ENCODE peak calls at places on chromosomes 13 and 19, in six cellular contexts. A is pancreas, P is GM23338, I is fibroblast of lung, V is hepatocyte, W is tibial nerve. M is an unnamed sample.
A peak's percentile ranks its signal among the peaks of the same experiment; 100 is the strongest.

GRCh38 chr13:31278874-31279273 is 79.1 kb downstream of the B3GLCT start:
- DNase-seq in A (no peak), P (no peak), I (no peak), V (no peak), W (no peak), M (no peak)

GRCh38 chr19:16285769-16286564 is 38.7 kb upstream of the KLF2 start:
- DNase-seq in A (no peak), P (peak; percentile 46), I (no peak), V (no peak), W (no peak), M (peak; percentile 27)

GRCh38 chr13:98175823-98176222 is 1.2 kb downstream of the RNF113B start:
- DNase-seq in A (no peak), P (no peak), I (peak; percentile 15), V (no peak), W (no peak), M (no peak)

GRCh38 chr13:52599853-52600603 is 42.2 kb upstream of the HNRNPA1L2 start:
- DNase-seq in A (peak; percentile 76), P (peak; percentile 75), I (peak; percentile 26), V (peak; percentile 57), W (no peak), M (no peak)

GRCh38 chr13:100338265-100338664 is 249.4 kb downstream of the PCCA start:
- DNase-seq in A (no peak), P (no peak), I (no peak), V (no peak), W (no peak), M (no peak)

GRCh38 chr19:18514800-18515682 is 6.8 kb downstream of the ELL start:
- DNase-seq in A (no peak), P (no peak), I (peak; percentile 92), V (peak; percentile 92), W (peak; percentile 39), M (peak; percentile 34)

GRCh38 chr19:3265432-3265831 is 41.0 kb downstream of the CELF5 start:
- DNase-seq in A (no peak), P (no peak), I (no peak), V (no peak), W (no peak), M (no peak)

GRCh38 chr13:31236211-31236786 is 36.5 kb downstream of the B3GLCT start:
- DNase-seq in A (no peak), P (peak; percentile 74), I (peak; percentile 72), V (peak; percentile 72), W (peak; percentile 21), M (no peak)

GRCh38 chr13:94917814-94918213 is 205.5 kb upstream of the SOX21 start:
- DNase-seq in A (no peak), P (peak; percentile 47), I (no peak), V (peak; percentile 60), W (no peak), M (no peak)

GRCh38 chr19:54523403-54523802 is 20.8 kb downstream of the LAIR2 start:
- DNase-seq in A (no peak), P (no peak), I (no peak), V (no peak), W (no peak), M (no peak)

GRCh38 chr13:106426909-106427308 is 108.6 kb downstream of the EFNB2 start:
- DNase-seq in A (no peak), P (no peak), I (no peak), V (no peak), W (no peak), M (no peak)

GRCh38 chr19:13060233-13060963 is 42.3 kb downstream of the LYL1 start:
- DNase-seq in A (no peak), P (no peak), I (peak; percentile 24), V (no peak), W (no peak), M (no peak)

GRCh38 chr19:50380137-50380536 is 3.9 kb downstream of the NR1H2 start:
- DNase-seq in A (no peak), P (no peak), I (no peak), V (no peak), W (no peak), M (no peak)

GRCh38 chr13:111270765-111271164 is 49.7 kb upstream of the TEX29 start:
- DNase-seq in A (no peak), P (no peak), I (peak; percentile 52), V (no peak), W (no peak), M (no peak)

GRCh38 chr19:2609389-2610116 is 92.9 kb downstream of the GNG7 start:
- DNase-seq in A (peak; percentile 38), P (peak; percentile 33), I (no peak), V (no peak), W (no peak), M (no peak)

GRCh38 chr13:21957833-21958232 is 287.0 kb downstream of the FGF9 start:
- DNase-seq in A (no peak), P (no peak), I (peak; percentile 28), V (no peak), W (no peak), M (no peak)

GRCh38 chr13:111904701-111905608 is 162.0 kb upstream of the SOX1 start:
- DNase-seq in A (no peak), P (peak; percentile 28), I (no peak), V (no peak), W (no peak), M (no peak)

GRCh38 chr13:32530841-32531253 is 7.7 kb downstream of the N4BP2L2 start:
- DNase-seq in A (no peak), P (peak; percentile 1), I (peak; percentile 87), V (peak; percentile 16), W (peak; percentile 33), M (no peak)

GRCh38 chr19:44254496-44254895 is 5.2 kb upstream of the ZNF233 start:
- DNase-seq in A (no peak), P (no peak), I (no peak), V (no peak), W (no peak), M (no peak)

GRCh38 chr19:17448190-17448967 is at the start of gene TMEM221:
- DNase-seq in A (peak; percentile 84), P (peak; percentile 80), I (no peak), V (peak; percentile 79), W (peak; percentile 24), M (no peak)

GRCh38 chr13:43303040-43303729 is 279.8 kb downstream of the DNAJC15 start:
- DNase-seq in A (peak; percentile 83), P (peak; percentile 82), I (peak; percentile 80), V (peak; percentile 83), W (no peak), M (no peak)

GRCh38 chr19:8257052-8257443 is 47.9 kb downstream of the CERS4 start:
- DNase-seq in A (no peak), P (peak; percentile 81), I (no peak), V (peak; percentile 38), W (no peak), M (no peak)

GRCh38 chr19:50796634-50797428 is 6.6 kb downstream of the ACP4 start:
- DNase-seq in A (no peak), P (no peak), I (no peak), V (no peak), W (no peak), M (no peak)

GRCh38 chr13:114099918-114100445 is 32.4 kb downstream of the RASA3 start:
- DNase-seq in A (peak; percentile 64), P (peak; percentile 53), I (peak; percentile 63), V (no peak), W (no peak), M (peak; percentile 52)

GRCh38 chr13:23570099-23570926 is at the start of gene TNFRSF19:
- DNase-seq in A (no peak), P (peak; percentile 26), I (peak; percentile 84), V (peak; percentile 64), W (peak; percentile 35), M (no peak)

DNA sequence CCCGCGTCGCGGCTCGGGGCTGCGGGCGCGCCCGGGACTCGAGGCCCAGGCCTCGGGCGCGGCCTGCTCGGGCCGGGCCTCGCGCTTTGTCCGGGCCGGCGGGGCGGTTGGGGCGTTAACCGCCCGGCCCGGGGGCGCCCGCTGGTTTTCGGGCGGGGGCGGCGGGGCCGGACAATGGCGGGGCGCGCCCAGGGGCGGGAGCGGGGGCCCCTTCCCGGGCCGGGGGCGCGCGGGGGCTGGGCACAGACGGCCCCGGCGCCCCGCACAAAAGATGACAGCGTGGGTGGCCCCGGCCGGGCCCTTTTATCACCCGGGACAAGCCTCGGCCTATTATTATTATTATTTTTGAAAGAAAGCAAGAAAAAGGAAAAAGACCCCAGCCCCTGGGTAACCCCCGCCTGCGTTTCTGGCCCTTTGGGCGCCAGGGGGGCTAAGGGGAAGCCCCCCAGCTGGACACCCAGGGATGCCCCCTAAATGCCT is 419 bp downstream of the KDM4B start:
- DNase-seq in A (no peak), P (no peak), I (no peak), V (no peak), W (no peak), M (no peak)
- H3K4me1 ChIP-seq in A (peaks cover 3% of the 10 kb centered on the region), P (peaks cover 21% of the 10 kb centered on the region), I (peaks cover 14% of the 10 kb centered on the region), V (peaks cover 23% of the 10 kb centered on the region), W (no peaks in the 10 kb centered on the region), M (peaks cover 3% of the 10 kb centered on the region)

GRCh38 chr19:1162404-1163282 is 11.4 kb downstream of the SBNO2 start:
- DNase-seq in A (no peak), P (no peak), I (no peak), V (no peak), W (no peak), M (no peak)

GRCh38 chr19:1163283-1163933 is 10.7 kb downstream of the SBNO2 start:
- DNase-seq in A (no peak), P (no peak), I (no peak), V (no peak), W (no peak), M (no peak)

GRCh38 chr19:1164684-1165531 is 9.2 kb downstream of the SBNO2 start:
- DNase-seq in A (no peak), P (no peak), I (no peak), V (no peak), W (no peak), M (no peak)

GRCh38 chr19:1161716-1162115 is 12.4 kb downstream of the SBNO2 start:
- DNase-seq in A (no peak), P (no peak), I (no peak), V (no peak), W (no peak), M (no peak)

GRCh38 chr19:1163934-1164683 is 10.0 kb downstream of the SBNO2 start:
- DNase-seq in A (no peak), P (no peak), I (no peak), V (no peak), W (no peak), M (no peak)
- H3K27ac ChIP-seq in A (no peak overlapping the region), P (no peak overlapping the region), I (no peak overlapping the region), V (no peak overlapping the region), W (no peak overlapping the region), M (peak overlapping the region; percentile 38)

GRCh38 chr19:33394006-33394722 is 20.7 kb downstream of the CEBPG start:
- DNase-seq in A (peak; percentile 70), P (no peak), I (peak; percentile 82), V (no peak), W (peak; percentile 65), M (no peak)
- H3K4me1 ChIP-seq in A (peaks cover 22% of the 10 kb centered on the region), P (no peaks in the 10 kb centered on the region), I (peaks cover 20% of the 10 kb centered on the region), V (peaks cover 49% of the 10 kb centered on the region), W (no peaks in the 10 kb centered on the region), M (peaks cover 55% of the 10 kb centered on the region)

DNA sequence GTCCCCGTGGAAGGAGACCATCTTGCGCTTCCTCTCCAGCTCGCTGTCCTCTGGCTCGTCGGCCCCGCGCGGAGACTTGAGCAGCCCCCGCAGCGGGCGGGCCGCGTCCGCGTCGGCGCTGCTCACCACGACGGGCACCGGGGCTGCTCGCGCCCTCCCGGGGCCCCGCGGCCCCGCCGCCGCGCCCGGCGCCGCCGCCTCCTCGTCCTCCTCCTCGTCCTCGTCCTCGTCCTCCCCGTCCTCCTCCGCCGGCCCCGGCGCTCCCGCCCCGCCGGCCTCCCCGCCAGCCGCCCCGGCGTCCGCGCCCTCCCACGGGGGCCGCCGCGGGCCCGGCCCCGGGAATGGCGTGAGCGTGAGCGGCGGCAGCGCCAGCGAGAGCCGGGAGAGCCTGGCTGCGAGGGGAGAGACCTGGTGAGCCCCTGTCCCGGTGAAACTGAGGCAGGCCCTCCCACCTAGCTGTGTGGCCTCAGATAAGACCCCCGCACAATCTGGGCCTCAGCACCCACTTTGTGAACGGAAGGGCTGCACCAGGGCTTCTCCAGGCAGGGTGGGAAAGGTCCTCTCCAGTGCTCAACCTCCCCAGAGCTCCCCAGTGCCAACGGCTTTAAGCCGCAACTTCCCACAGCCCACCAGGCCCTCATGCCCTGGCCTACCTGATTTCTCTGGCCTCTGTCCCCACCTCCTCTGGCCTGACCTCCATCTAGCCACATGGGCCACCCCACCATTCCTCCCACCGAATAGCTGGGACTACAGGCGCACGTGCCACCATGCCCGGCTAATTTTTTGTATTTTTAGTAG is 17.7 kb downstream of the LMTK3 start:
- DNase-seq in A (no peak), P (peak; percentile 15), I (no peak), V (no peak), W (no peak), M (no peak)
- H3K27ac ChIP-seq in A (no peak overlapping the region), P (no peak overlapping the region), I (no peak overlapping the region), V (peak overlapping the region; percentile 68), W (peak overlapping the region; percentile 45), M (peak overlapping the region; percentile 82)